ENCODE peak calls at places on chromosome 9, in eight cellular contexts. N is stimulated activated CD4-positive, alpha-beta T cell treated with anti-CD3 and anti-CD28 coated beads, Interleukin-4, amount 100 ng/mL, for 24 hours; L is head of caudate nucleus; K is dorsolateral prefrontal cortex; Z is HCT116; H is germinal center; T is activated B cell treated with CpG ODN at 0.5 μM for 24 hours; J is hepatocyte. Q is an unnamed sample.
A peak's percentile ranks its signal among the peaks of the same experiment; 100 is the strongest.

GRCh38 chr9:127877566-127877998 is at the start of gene AK1:
- DNase-seq in K (peak; percentile 85), Z (no peak), H (no peak), L (peak; percentile 90), N (no peak), J (peak; percentile 86), T (no peak), Q (peak; percentile 79)

GRCh38 chr9:6944093-6944551 is 186.3 kb downstream of the KDM4C start:
- DNase-seq in H (no peak), L (no peak), N (no peak), K (no peak), J (no peak), Z (no peak), T (no peak), Q (no peak)

GRCh38 chr9:116701940-116702642 is 15.0 kb downstream of the TRIM32 start:
- DNase-seq in K (no peak), Z (no peak), L (no peak), H (no peak), N (no peak), T (no peak), J (no peak), Q (no peak)

GRCh38 chr9:130939405-130939941 is 426 bp upstream of the FIBCD1 start:
- DNase-seq in Z (no peak), H (peak; percentile 32), K (no peak), J (no peak), T (no peak), L (no peak), N (no peak), Q (no peak)

GRCh38 chr9:112069318-112070169 is 105.6 kb downstream of the SUSD1 start:
- DNase-seq in L (no peak), Z (no peak), N (no peak), T (no peak), J (peak; percentile 79), K (no peak), H (peak; percentile 37), Q (peak; percentile 46)

GRCh38 chr9:9998491-9999287 is 614.1 kb downstream of the PTPRD start:
- DNase-seq in N (no peak), K (no peak), T (no peak), H (no peak), L (no peak), J (no peak), Z (no peak), Q (no peak)

GRCh38 chr9:35367451-35367850 is 122.5 kb upstream of the RUSC2 start:
- DNase-seq in J (no peak), N (no peak), H (no peak), T (no peak), L (no peak), Z (no peak), K (no peak), Q (no peak)

GRCh38 chr9:90891656-90892055 is 90.0 kb downstream of the SYK start:
- DNase-seq in J (no peak), N (no peak), H (no peak), Z (no peak), T (no peak), K (no peak), L (no peak), Q (no peak)

GRCh38 chr9:84828101-84828500 is 158.6 kb downstream of the NTRK2 start:
- DNase-seq in N (no peak), H (no peak), L (peak; percentile 18), J (no peak), T (no peak), K (no peak), Z (no peak), Q (no peak)

Q was measured in upper lobe of left lung.